ENCODE peak calls at places on chromosomes 11 and 22, in seven cellular contexts. D is activated T-cell treated with anti-CD3 and anti-CD28 coated beads for 1 hour; S is RPMI7951; B is posterior vena cava; H is GM12891; N is stimulated activated naive B cell treated with anti-CD40 and anti-IgM and Interleukin-4, amounts not matched to agents 10 μg/mL and 1 μg/mL and 100 μg/mL, for 72 hours; O is pancreas. W is an unnamed sample.

GRCh38 chr11:71372693-71373657 is 75.2 kb downstream of the DHCR7 start:
- DNase-seq in D (no peak), S (peak; percentile 17), B (no peak), H (no peak), N (no peak), O (no peak), W (no peak)

GRCh38 chr22:40728731-40729189 is 49.5 kb downstream of the MCHR1 start:
- DNase-seq in D (peak; percentile 53), S (peak; percentile 67), B (no peak), H (no peak), N (peak; percentile 8), O (no peak), W (peak; percentile 45)

GRCh38 chr11:67456068-67456705 is 1.0 kb downstream of the CABP4 start:
- DNase-seq in D (no peak), S (no peak), B (no peak), H (no peak), N (no peak), O (peak; percentile 27), W (no peak)

GRCh38 chr11:10208045-10208674 is 85.9 kb downstream of the SBF2 start:
- DNase-seq in D (no peak), S (peak; percentile 41), B (no peak), H (no peak), N (no peak), O (no peak), W (no peak)

GRCh38 chr22:41831828-41832552 is 915 bp upstream of the SREBF2 start:
- DNase-seq in D (no peak), S (no peak), B (no peak), H (no peak), N (no peak), O (no peak), W (no peak)

GRCh38 chr11:76783901-76784813 is 1.0 kb downstream of the TSKU start:
- DNase-seq in D (no peak), S (peak; percentile 94), B (peak; percentile 90), H (no peak), N (no peak), O (peak; percentile 66), W (no peak)

GRCh38 chr22:32378703-32379272 is 21.1 kb downstream of the RFPL3 start:
- DNase-seq in D (no peak), S (peak; percentile 51), B (no peak), H (no peak), N (no peak), O (no peak), W (no peak)

GRCh38 chr11:128926000-128926399 is 16.7 kb downstream of the TP53AIP1 start:
- DNase-seq in D (no peak), S (no peak), B (no peak), H (no peak), N (no peak), O (no peak), W (no peak)

GRCh38 chr11:67371549-67372231 is 1.7 kb downstream of the CLCF1 start:
- DNase-seq in D (no peak), S (peak; percentile 51), B (no peak), H (no peak), N (no peak), O (no peak), W (no peak)

GRCh38 chr11:70466154-70466553 is 67.8 kb downstream of the CTTN start:
- DNase-seq in D (no peak), S (peak; percentile 21), B (peak; percentile 53), H (no peak), N (no peak), O (no peak), W (no peak)

GRCh38 chr11:131546218-131546895 is 175.9 kb downstream of the NTM start:
- DNase-seq in D (no peak), S (no peak), B (no peak), H (no peak), N (no peak), O (no peak), W (no peak)

GRCh38 chr11:47997063-47998053 is 17.0 kb downstream of the PTPRJ start:
- DNase-seq in D (no peak), S (no peak), B (no peak), H (no peak), N (no peak), O (no peak), W (no peak)

GRCh38 chr11:118061401-118062125 is 15.3 kb upstream of the TMPRSS4 start:
- DNase-seq in D (no peak), S (no peak), B (peak; percentile 56), H (no peak), N (no peak), O (no peak), W (no peak)

GRCh38 chr11:131674051-131674755 is 303.8 kb downstream of the NTM start:
- DNase-seq in D (no peak), S (peak; percentile 55), B (peak; percentile 92), H (peak; percentile 62), N (peak; percentile 27), O (peak; percentile 71), W (no peak)

GRCh38 chr22:31244044-31244942 is 32.2 kb downstream of the LIMK2 start:
- DNase-seq in D (no peak), S (peak; percentile 76), B (peak; percentile 86), H (no peak), N (no peak), O (no peak), W (no peak)

GRCh38 chr22:35921777-35922176 is 106.8 kb downstream of the RBFOX2 start:
- DNase-seq in D (peak; percentile 10), S (peak; percentile 90), B (no peak), H (no peak), N (peak; percentile 9), O (peak; percentile 39), W (no peak)

GRCh38 chr11:13223112-13223511 is 54.5 kb upstream of the BMAL1 start:
- DNase-seq in D (no peak), S (no peak), B (no peak), H (no peak), N (no peak), O (no peak), W (no peak)

GRCh38 chr22:50691521-50691920 is 18.9 kb downstream of the SHANK3 start:
- DNase-seq in D (no peak), S (peak; percentile 43), B (no peak), H (no peak), N (no peak), O (no peak), W (no peak)

GRCh38 chr11:73168925-73169579 is 26.9 kb upstream of the FCHSD2 start:
- DNase-seq in D (no peak), S (no peak), B (peak; percentile 30), H (no peak), N (no peak), O (no peak), W (no peak)

GRCh38 chr11:102138677-102139076 is 28.4 kb downstream of the YAP1 start:
- DNase-seq in D (no peak), S (peak; percentile 61), B (no peak), H (no peak), N (no peak), O (no peak), W (no peak)

W was measured in T-helper 17 cell.